ENCODE peak calls at places on chromosomes 2 and 18, in six cellular contexts. One of them, this sample, is unnamed.

GRCh38 chr2:108607706-108608301 is 73.5 kb downstream of the LIMS1 start:
- DNase-seq in IMR-90: peak
- DNase-seq in H9: no peak
- DNase-seq in neuronal stem cell: no peak
- DNase-seq in mesendoderm: peak
- DNase-seq in mesenchymal stem cell: peak
- DNase-seq in this sample: no peak

GRCh38 chr2:121210691-121211090 is 74.3 kb downstream of the TFCP2L1 start:
- DNase-seq in IMR-90: no peak
- DNase-seq in H9: no peak
- DNase-seq in neuronal stem cell: no peak
- DNase-seq in mesendoderm: peak
- DNase-seq in mesenchymal stem cell: no peak
- DNase-seq in this sample: no peak

GRCh38 chr2:157842106-157842879 is 33.8 kb downstream of the ACVR1 start:
- DNase-seq in IMR-90: no peak
- DNase-seq in H9: no peak
- DNase-seq in neuronal stem cell: no peak
- DNase-seq in mesendoderm: no peak
- DNase-seq in mesenchymal stem cell: no peak
- DNase-seq in this sample: no peak

GRCh38 chr2:85430780-85431601 is 12.5 kb downstream of the SH2D6 start:
- DNase-seq in IMR-90: no peak
- DNase-seq in H9: peak
- DNase-seq in neuronal stem cell: peak
- DNase-seq in mesendoderm: peak
- DNase-seq in mesenchymal stem cell: no peak
- DNase-seq in this sample: no peak

GRCh38 chr2:174644406-174644805 is 46.8 kb upstream of the WIPF1 start:
- DNase-seq in IMR-90: no peak
- DNase-seq in H9: no peak
- DNase-seq in neuronal stem cell: no peak
- DNase-seq in mesendoderm: no peak
- DNase-seq in mesenchymal stem cell: no peak
- DNase-seq in this sample: no peak

GRCh38 chr2:182763311-182763912 is 47.4 kb downstream of the DNAJC10 start:
- DNase-seq in IMR-90: peak
- DNase-seq in H9: peak
- DNase-seq in neuronal stem cell: peak
- DNase-seq in mesendoderm: peak
- DNase-seq in mesenchymal stem cell: peak
- DNase-seq in this sample: no peak

GRCh38 chr2:174465327-174465726 is 21.5 kb downstream of the GPR155 start:
- DNase-seq in IMR-90: no peak
- DNase-seq in H9: peak
- DNase-seq in neuronal stem cell: no peak
- DNase-seq in mesendoderm: peak
- DNase-seq in mesenchymal stem cell: peak
- DNase-seq in this sample: no peak

GRCh38 chr2:161005170-161005569 is 155.1 kb upstream of the TANK start:
- DNase-seq in IMR-90: no peak
- DNase-seq in H9: no peak
- DNase-seq in neuronal stem cell: no peak
- DNase-seq in mesendoderm: no peak
- DNase-seq in mesenchymal stem cell: peak
- DNase-seq in this sample: no peak

GRCh38 chr2:37997629-37998028 is 72.5 kb downstream of the RMDN2 start:
- DNase-seq in IMR-90: no peak
- DNase-seq in H9: no peak
- DNase-seq in neuronal stem cell: no peak
- DNase-seq in mesendoderm: no peak
- DNase-seq in mesenchymal stem cell: no peak
- DNase-seq in this sample: no peak

GRCh38 chr18:44602380-44602779 is 78.3 kb upstream of the SETBP1 start:
- DNase-seq in IMR-90: no peak
- DNase-seq in H9: no peak
- DNase-seq in neuronal stem cell: no peak
- DNase-seq in mesendoderm: no peak
- DNase-seq in mesenchymal stem cell: peak
- DNase-seq in this sample: no peak

GRCh38 chr2:224520064-224520463 is 65.1 kb downstream of the CUL3 start:
- DNase-seq in IMR-90: peak
- DNase-seq in H9: no peak
- DNase-seq in neuronal stem cell: no peak
- DNase-seq in mesendoderm: no peak
- DNase-seq in mesenchymal stem cell: peak
- DNase-seq in this sample: no peak

GRCh38 chr2:173355132-173355865 is 627 bp downstream of the CDCA7 start:
- DNase-seq in IMR-90: peak
- DNase-seq in H9: peak
- DNase-seq in neuronal stem cell: peak
- DNase-seq in mesendoderm: peak
- DNase-seq in mesenchymal stem cell: peak
- DNase-seq in this sample: peak

GRCh38 chr2:11163439-11164317 is 8.4 kb downstream of the SLC66A3 start:
- DNase-seq in IMR-90: no peak
- DNase-seq in H9: no peak
- DNase-seq in neuronal stem cell: no peak
- DNase-seq in mesendoderm: no peak
- DNase-seq in mesenchymal stem cell: no peak
- DNase-seq in this sample: no peak

GRCh38 chr2:135773917-135774316 is 32.3 kb downstream of the UBXN4 start:
- DNase-seq in IMR-90: peak
- DNase-seq in H9: no peak
- DNase-seq in neuronal stem cell: no peak
- DNase-seq in mesendoderm: no peak
- DNase-seq in mesenchymal stem cell: peak
- DNase-seq in this sample: no peak

GRCh38 chr2:96089356-96090180 is 26.8 kb downstream of the ADRA2B start:
- DNase-seq in IMR-90: no peak
- DNase-seq in H9: peak
- DNase-seq in neuronal stem cell: no peak
- DNase-seq in mesendoderm: no peak
- DNase-seq in mesenchymal stem cell: no peak
- DNase-seq in this sample: no peak

GRCh38 chr2:226585130-226585561 is 214.5 kb downstream of the IRS1 start:
- DNase-seq in IMR-90: no peak
- DNase-seq in H9: no peak
- DNase-seq in neuronal stem cell: no peak
- DNase-seq in mesendoderm: no peak
- DNase-seq in mesenchymal stem cell: no peak
- DNase-seq in this sample: no peak

GRCh38 chr2:31107588-31108300 is 30.5 kb downstream of the GALNT14 start:
- DNase-seq in IMR-90: no peak
- DNase-seq in H9: no peak
- DNase-seq in neuronal stem cell: no peak
- DNase-seq in mesendoderm: peak
- DNase-seq in mesenchymal stem cell: no peak
- DNase-seq in this sample: no peak

GRCh38 chr2:218709906-218710305 is 729 bp upstream of the TTLL4 start:
- DNase-seq in IMR-90: no peak
- DNase-seq in H9: no peak
- DNase-seq in neuronal stem cell: no peak
- DNase-seq in mesendoderm: no peak
- DNase-seq in mesenchymal stem cell: no peak
- DNase-seq in this sample: no peak

DNA sequence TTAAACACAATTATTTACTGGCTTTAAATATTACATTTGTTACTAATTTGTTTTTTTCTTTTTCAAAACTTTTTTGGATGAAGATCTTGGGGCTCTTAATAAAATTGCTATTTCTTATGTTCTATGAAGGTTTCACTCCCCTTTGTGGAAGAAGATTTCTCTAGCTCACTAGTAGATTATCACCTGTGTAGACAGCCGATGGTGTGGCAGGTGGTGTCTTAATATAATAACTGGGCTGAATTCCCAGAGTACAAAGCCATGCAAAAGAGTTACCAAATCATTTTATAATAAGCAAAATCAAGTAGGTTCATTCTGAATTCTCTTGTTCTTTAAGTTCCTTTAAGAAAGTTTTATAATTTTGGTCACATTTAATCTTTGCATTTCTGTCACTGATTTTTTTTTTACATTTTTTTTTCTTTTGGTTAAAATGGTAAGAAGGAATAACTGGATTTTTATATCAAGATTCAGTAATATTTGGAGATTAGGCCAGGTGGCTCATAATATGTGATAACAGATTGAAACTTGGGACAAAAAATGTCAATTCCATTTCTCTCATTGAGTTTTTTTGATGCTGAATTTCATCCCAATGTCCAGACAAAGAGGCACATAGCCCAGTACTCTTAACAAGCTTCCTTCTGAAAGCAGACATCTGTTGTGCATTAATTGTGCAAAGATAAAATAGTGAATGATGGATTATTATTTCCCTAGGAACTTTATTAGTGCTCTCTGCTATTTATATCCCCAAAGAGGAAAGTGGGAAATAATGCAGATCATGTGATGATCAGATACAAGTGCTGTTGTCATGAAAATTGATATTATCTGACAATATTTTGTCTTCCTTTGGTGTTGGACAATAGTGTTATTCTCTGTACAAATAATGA is 233.9 kb downstream of the CCDC102B start:
- DNase-seq in IMR-90: no peak
- DNase-seq in H9: no peak
- DNase-seq in neuronal stem cell: no peak
- DNase-seq in mesendoderm: no peak
- DNase-seq in mesenchymal stem cell: no peak
- DNase-seq in this sample: no peak
- H2BK15ac ChIP-seq in IMR-90: no peak
- H2BK15ac ChIP-seq in H9: no peak
- H2BK15ac ChIP-seq in neuronal stem cell: no peak
- H2BK15ac ChIP-seq in mesendoderm: no peak
- H2BK15ac ChIP-seq in mesenchymal stem cell: no peak
- H2BK15ac ChIP-seq in this sample: no peak

DNA sequence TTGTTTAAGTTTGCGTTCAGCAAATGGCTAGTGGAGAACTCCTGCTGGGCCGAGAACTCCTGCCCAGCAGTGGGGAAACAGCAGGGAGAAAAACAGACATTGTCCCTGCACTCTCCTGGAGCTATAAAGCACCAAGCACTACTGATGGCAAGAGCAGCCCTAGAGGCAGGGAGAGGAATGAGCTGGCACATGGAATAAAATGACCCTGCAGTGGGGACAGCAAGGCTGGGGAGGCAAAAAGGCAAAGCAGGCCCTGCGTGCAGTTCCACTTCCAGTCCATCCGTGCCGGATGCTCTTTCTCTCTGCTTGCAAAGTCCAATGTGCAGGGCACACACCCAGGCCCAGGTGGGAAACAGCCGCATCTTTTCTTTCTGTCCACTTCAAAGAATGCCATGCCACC is 415.5 kb downstream of the LRATD1 start:
- DNase-seq in IMR-90: no peak
- DNase-seq in H9: no peak
- DNase-seq in neuronal stem cell: no peak
- DNase-seq in mesendoderm: peak
- DNase-seq in mesenchymal stem cell: no peak
- DNase-seq in this sample: no peak
- H2BK15ac ChIP-seq in IMR-90: no peak
- H2BK15ac ChIP-seq in H9: no peak
- H2BK15ac ChIP-seq in neuronal stem cell: no peak
- H2BK15ac ChIP-seq in mesendoderm: no peak
- H2BK15ac ChIP-seq in mesenchymal stem cell: no peak
- H2BK15ac ChIP-seq in this sample: peak

DNA sequence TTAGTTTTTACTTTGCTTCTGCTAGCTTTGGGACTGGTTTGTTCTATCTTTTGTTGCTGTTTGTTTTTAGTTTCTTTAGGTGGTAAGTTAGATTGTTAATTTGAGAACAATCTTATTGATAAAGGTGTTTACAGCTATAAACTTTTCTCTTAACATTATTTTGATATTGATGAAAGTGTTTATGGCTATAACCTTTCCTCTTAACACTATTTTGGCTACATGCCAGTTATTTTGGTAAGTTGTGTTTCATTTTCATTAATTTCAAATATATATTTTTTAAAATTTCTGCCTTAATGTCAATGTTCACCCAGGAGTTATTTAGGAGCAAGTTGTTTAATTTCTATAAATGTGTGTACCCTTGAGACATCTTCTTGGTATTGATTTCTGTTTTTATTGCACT is 229.6 kb upstream of the SYT4 start:
- DNase-seq in IMR-90: no peak
- DNase-seq in H9: no peak
- DNase-seq in neuronal stem cell: no peak
- DNase-seq in mesendoderm: no peak
- DNase-seq in mesenchymal stem cell: no peak
- DNase-seq in this sample: no peak
- H2BK15ac ChIP-seq in IMR-90: no peak
- H2BK15ac ChIP-seq in H9: no peak
- H2BK15ac ChIP-seq in neuronal stem cell: no peak
- H2BK15ac ChIP-seq in mesendoderm: no peak
- H2BK15ac ChIP-seq in mesenchymal stem cell: no peak
- H2BK15ac ChIP-seq in this sample: no peak

GRCh38 chr2:232292395-232293154 is 86.0 kb upstream of the ALPP start:
- DNase-seq in IMR-90: peak
- DNase-seq in H9: peak
- DNase-seq in neuronal stem cell: peak
- DNase-seq in mesendoderm: peak
- DNase-seq in mesenchymal stem cell: peak
- DNase-seq in this sample: peak
- H2BK15ac ChIP-seq in IMR-90: no peak
- H2BK15ac ChIP-seq in H9: no peak
- H2BK15ac ChIP-seq in neuronal stem cell: no peak
- H2BK15ac ChIP-seq in mesendoderm: no peak
- H2BK15ac ChIP-seq in mesenchymal stem cell: no peak
- H2BK15ac ChIP-seq in this sample: peak